ENCODE peak calls at places on chromosomes 4 and X, in four cellular contexts. E is H9, G is mesendoderm, N is H1. I is an unnamed sample.

GRCh38 chr4:5142726-5143125 is 91.4 kb downstream of the STK32B start:
- DNase-seq in E (peak; percentile 57), G (peak; percentile 64), N (no peak), I (peak; percentile 66)

GRCh38 chr4:151738706-151739105 is 22.1 kb downstream of the GATB start:
- DNase-seq in N (no peak), E (no peak), G (no peak), I (no peak)

GRCh38 chr4:11424000-11424399 is 4.7 kb downstream of the HS3ST1 start:
- DNase-seq in N (no peak), E (peak; percentile 56), G (peak; percentile 89), I (peak; percentile 4)

GRCh38 chr4:26692014-26692726 is 108.3 kb downstream of the TBC1D19 start:
- DNase-seq in E (peak; percentile 27), N (peak; percentile 5), G (peak; percentile 60), I (peak; percentile 22)

GRCh38 chr4:11503166-11503565 is 74.5 kb upstream of the HS3ST1 start:
- DNase-seq in G (peak; percentile 24), N (no peak), E (no peak), I (no peak)

GRCh38 chrX:39477438-39478120 is 620.2 kb downstream of the BCOR start:
- DNase-seq in E (peak; percentile 88), N (peak; percentile 2), G (peak; percentile 51), I (no peak)

GRCh38 chr4:5143940-5144339 is 92.7 kb downstream of the STK32B start:
- DNase-seq in E (no peak), N (no peak), G (no peak), I (no peak)

GRCh38 chr4:113467581-113467980 is 294.0 kb downstream of the CAMK2D start:
- DNase-seq in N (no peak), E (no peak), G (no peak), I (peak; percentile 68)

GRCh38 chr4:10296730-10297129 is 160.5 kb downstream of the ZNF518B start:
- DNase-seq in N (no peak), E (no peak), G (peak; percentile 23), I (no peak)

GRCh38 chrX:67545772-67546495 is 2.1 kb downstream of the AR start:
- DNase-seq in E (peak; percentile 34), G (peak; percentile 53), N (no peak), I (no peak)

GRCh38 chr4:169689681-169690080 is 68.1 kb downstream of the HPF1 start:
- DNase-seq in N (no peak), G (no peak), E (no peak), I (no peak)

GRCh38 chrX:42955349-42955748 is 177.4 kb upstream of the PPP1R2C start:
- DNase-seq in E (no peak), G (no peak), N (no peak), I (no peak)

GRCh38 chr4:181517521-181517920 is 725.7 kb upstream of the TENM3 start:
- DNase-seq in N (no peak), E (no peak), G (no peak), I (peak; percentile 4)

GRCh38 chr4:14236359-14236758 is 608.8 kb upstream of the BOD1L1 start:
- DNase-seq in N (no peak), G (no peak), E (no peak), I (no peak)

GRCh38 chr4:159937595-159937994 is 834.7 kb downstream of the RAPGEF2 start:
- DNase-seq in N (no peak), E (no peak), G (no peak), I (no peak)

GRCh38 chrX:24117288-24117687 is 32.2 kb upstream of the ZFX start:
- DNase-seq in N (no peak), G (no peak), E (no peak), I (peak; percentile 88)

GRCh38 chrX:154600962-154601374 is 16.0 kb downstream of the CTAG1A start:
- DNase-seq in G (peak; percentile 4), E (no peak), N (no peak), I (no peak)

GRCh38 chrX:49308604-49309269 is 5.3 kb downstream of the GAGE10 start:
- DNase-seq in E (no peak), G (no peak), N (no peak), I (no peak)

GRCh38 chrX:70398899-70399298 is 24.2 kb upstream of the GDPD2 start:
- DNase-seq in N (no peak), G (no peak), E (no peak), I (peak; percentile 16)

GRCh38 chr4:140357868-140358267 is 15.6 kb upstream of the SCOC start:
- DNase-seq in G (peak; percentile 43), E (no peak), N (no peak), I (no peak)

GRCh38 chr4:87529187-87529586 is at the start of gene SPARCL1:
- DNase-seq in G (peak; percentile 46), N (no peak), E (no peak), I (no peak)

GRCh38 chrX:17411189-17411588 is 36.2 kb downstream of the NHS start:
- DNase-seq in E (no peak), G (no peak), N (no peak), I (no peak)

GRCh38 chr4:48681856-48682255 is 98.2 kb downstream of the FRYL start:
- DNase-seq in N (no peak), G (peak; percentile 49), E (no peak), I (peak; percentile 52)

GRCh38 chrX:37350034-37350365 is 836 bp downstream of the PRRG1 start:
- DNase-seq in N (no peak), G (no peak), E (no peak), I (peak; percentile 31)

GRCh38 chrX:37347420-37347819 is 1.7 kb upstream of the PRRG1 start:
- DNase-seq in N (no peak), G (peak; percentile 59), E (no peak), I (peak; percentile 47)

GRCh38 chrX:37353646-37354045 is 4.5 kb downstream of the PRRG1 start:
- DNase-seq in G (no peak), E (no peak), N (no peak), I (no peak)

GRCh38 chrX:37348237-37349130 is 680 bp upstream of the PRRG1 start:
- DNase-seq in N (no peak), G (no peak), E (no peak), I (peak; percentile 84)

GRCh38 chrX:37349131-37350033 is at the start of gene PRRG1:
- DNase-seq in E (peak; percentile 91), G (peak; percentile 89), N (peak; percentile 41), I (peak; percentile 83)
- H3K27ac ChIP-seq in E (no peak within 1 kb of the TSS), G (no peak within 1 kb of the TSS), N (no peak within 1 kb of the TSS), I (peak within 1 kb of the TSS; percentile 99)

DNA sequence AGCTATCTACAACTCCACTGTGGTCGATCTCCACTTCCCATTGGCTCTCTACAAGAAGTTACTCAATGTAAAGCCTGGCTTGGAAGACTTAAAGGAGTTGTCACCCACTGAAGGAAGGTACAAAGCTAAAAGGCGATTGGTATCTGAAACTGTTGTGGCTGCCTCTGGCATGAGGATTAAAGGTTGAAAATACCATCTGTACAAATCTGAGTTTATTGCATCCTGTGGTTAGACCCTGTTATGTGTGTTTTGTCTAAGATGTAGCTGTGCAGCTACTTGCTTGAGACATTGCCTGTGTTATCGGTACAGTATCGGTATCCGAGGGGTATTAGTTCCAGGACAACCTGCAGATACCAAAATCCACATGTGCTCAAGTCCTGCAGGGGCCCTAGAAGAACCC is 16.4 kb downstream of the NAP1L5 start:
- DNase-seq in N (no peak), E (no peak), G (no peak), I (no peak)
- H3K56ac ChIP-seq in N (no peak overlapping the region), E (no peak overlapping the region), G (no peak overlapping the region), I (no peak overlapping the region)

DNA sequence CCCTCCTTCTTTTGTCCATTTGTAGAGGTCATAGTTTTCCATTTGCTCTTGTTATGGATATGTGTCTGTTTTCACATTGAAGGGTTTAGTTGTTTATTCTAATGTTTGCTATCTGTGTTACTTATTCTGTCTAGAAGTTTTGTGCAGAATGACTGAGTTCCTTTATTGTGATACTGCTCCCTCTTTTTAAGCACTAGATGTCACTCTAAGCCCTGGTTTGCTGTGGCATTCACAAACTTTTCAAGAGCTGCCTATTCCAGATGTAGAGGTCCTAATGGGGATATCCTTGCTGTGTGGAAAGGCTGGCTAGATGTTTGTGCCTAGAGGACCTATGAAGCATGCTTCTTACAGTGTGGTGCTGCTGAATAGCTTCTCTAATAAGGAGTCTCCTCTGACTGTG is 338.6 kb downstream of the SPIN4 start:
- DNase-seq in N (no peak), G (no peak), E (no peak), I (no peak)
- H3K27ac ChIP-seq in N (no peak overlapping the region), G (no peak overlapping the region), E (no peak overlapping the region), I (no peak overlapping the region)

GRCh38 chr4:51995647-51996046 is 24.5 kb downstream of the LRRC66 start:
- DNase-seq in N (no peak), G (peak; percentile 10), E (no peak), I (no peak)
- H3K56ac ChIP-seq in N (no peak overlapping the region), G (no peak overlapping the region), E (no peak overlapping the region), I (no peak overlapping the region)

DNA sequence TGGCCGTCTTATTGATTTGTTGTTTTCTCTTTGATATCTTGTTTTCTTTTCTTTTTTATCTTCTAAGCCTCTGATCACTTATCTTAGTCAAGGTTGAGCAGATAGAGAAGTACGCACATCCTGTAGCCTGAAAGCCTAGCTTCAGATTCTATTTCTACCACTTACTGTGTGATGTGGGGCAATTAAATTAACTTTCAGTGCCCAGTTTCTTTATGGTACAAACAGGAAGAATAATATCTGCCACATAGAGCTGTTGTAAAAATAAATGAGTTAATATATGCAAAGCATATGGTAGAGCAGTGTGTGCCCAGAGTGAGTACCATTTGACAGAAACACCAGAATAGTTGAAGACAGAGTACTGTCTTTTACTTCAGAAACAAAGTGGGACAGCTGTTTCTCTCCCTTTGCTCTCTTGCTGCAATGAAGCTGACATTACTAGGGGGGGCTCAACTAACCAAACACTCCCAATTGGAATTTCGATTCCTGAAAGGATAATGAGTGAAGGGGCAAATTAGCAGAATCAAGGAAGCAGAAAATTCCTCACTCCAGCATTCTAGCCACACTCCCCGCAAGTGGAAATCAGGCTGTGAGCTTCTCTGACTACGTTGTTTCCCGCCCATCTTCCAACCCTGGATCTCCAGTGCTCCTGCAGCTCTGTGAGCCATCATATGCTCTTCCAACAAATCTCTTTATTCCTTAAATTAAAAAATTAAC is 80.4 kb downstream of the MAPK10 start:
- DNase-seq in E (no peak), N (no peak), G (peak; percentile 19), I (no peak)
- H3K27ac ChIP-seq in E (no peak overlapping the region), N (no peak overlapping the region), G (no peak overlapping the region), I (no peak overlapping the region)

DNA sequence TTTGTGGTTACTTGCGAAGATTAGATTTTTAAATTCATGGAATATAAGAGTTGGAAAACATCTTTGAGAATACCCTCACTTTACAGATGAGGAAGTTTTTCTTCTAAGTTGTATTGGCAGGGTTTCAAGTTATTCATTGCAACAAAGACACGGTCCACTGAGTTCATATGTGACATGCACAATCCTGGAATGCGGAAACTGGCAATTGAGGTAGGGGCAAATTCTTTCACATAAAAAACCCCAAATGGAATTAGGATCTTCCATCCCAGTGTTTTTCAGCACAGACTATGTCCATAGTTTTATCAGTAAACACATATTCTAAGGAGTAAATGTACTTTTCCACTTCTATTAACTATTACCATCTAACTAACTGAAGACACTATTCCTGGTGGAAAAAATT is 81.8 kb upstream of the NAP1L5 start:
- DNase-seq in N (no peak), E (no peak), G (no peak), I (peak; percentile 23)
- H3K56ac ChIP-seq in N (no peak overlapping the region), E (no peak overlapping the region), G (no peak overlapping the region), I (no peak overlapping the region)

DNA sequence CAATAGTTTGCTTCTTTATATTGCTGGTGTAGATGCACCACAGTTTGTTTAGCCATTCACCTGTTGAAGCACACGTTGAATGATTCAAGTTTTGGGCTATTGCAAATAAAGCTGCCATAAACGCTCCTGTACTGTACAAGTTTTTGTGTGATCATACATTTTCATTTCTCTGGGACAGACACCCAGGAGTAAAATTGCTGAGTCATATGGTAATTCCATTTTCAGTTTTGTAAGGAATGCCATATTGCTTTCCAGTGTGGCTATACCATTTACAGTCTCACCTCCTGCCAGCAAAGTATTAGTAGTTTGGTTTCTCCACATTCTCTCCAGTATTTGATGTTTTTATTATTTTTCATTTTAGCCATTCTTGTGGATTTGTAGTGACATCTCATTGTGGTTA is 32.0 kb upstream of the CAPN6 start:
- DNase-seq in N (no peak), E (no peak), G (no peak), I (no peak)
- H3K27ac ChIP-seq in N (no peak overlapping the region), E (no peak overlapping the region), G (no peak overlapping the region), I (no peak overlapping the region)